ENCODE peak calls at places on chromosomes 4 and X, in four cellular contexts. M is HCT116, A is SK-N-SH, S is K562. L is an unnamed sample.

GRCh38 chrX:65723706-65724105 is 56.3 kb downstream of the MSN start:
- DNase-seq in S (no peak), A (no peak), M (no peak), L (no peak)

GRCh38 chrX:145825896-145826295 is 8.3 kb downstream of the SLITRK2 start:
- DNase-seq in S (peak; percentile 8), M (no peak), A (no peak), L (no peak)

GRCh38 chrX:85159644-85160043 is 83.9 kb downstream of the SATL1 start:
- DNase-seq in M (no peak), A (no peak), S (no peak), L (no peak)

GRCh38 chr4:7387925-7388324 is 46.8 kb downstream of the PSAPL1 start:
- DNase-seq in S (no peak), M (no peak), A (no peak), L (no peak)

GRCh38 chr4:121154103-121154515 is 10.0 kb downstream of the TNIP3 start:
- DNase-seq in A (no peak), S (no peak), M (no peak), L (no peak)

GRCh38 chr4:38243385-38244053 is 283.3 kb downstream of the PTTG2 start:
- DNase-seq in M (no peak), S (no peak), A (no peak), L (no peak)

GRCh38 chr4:163331629-163332360 is 601 bp downstream of the NPY1R start:
- DNase-seq in M (no peak), A (peak; percentile 36), S (no peak), L (no peak)

GRCh38 chr4:105715692-105716278 is 7.2 kb downstream of the GSTCD start:
- DNase-seq in S (peak; percentile 28), M (peak; percentile 13), A (peak; percentile 17), L (peak; percentile 28)

GRCh38 chr4:69936566-69936965 is 5.7 kb downstream of the CSN1S1 start:
- DNase-seq in A (no peak), S (no peak), M (no peak), L (no peak)

GRCh38 chr4:16532240-16532990 is 306.1 kb upstream of the TAPT1 start:
- DNase-seq in A (no peak), M (no peak), S (no peak), L (no peak)

GRCh38 chrX:7202206-7202605 is 54.3 kb upstream of the PUDP start:
- DNase-seq in S (no peak), A (no peak), M (no peak), L (no peak)

GRCh38 chr4:138972956-138973819 is 42.4 kb upstream of the NOCT start:
- DNase-seq in A (no peak), S (peak; percentile 8), M (no peak), L (no peak)

GRCh38 chr4:113499696-113500095 is 261.8 kb downstream of the CAMK2D start:
- DNase-seq in S (no peak), M (no peak), A (no peak), L (peak; percentile 35)

GRCh38 chr4:169246957-169247396 is 23.8 kb downstream of the SH3RF1 start:
- DNase-seq in A (no peak), M (no peak), S (no peak), L (no peak)

GRCh38 chrX:47226531-47227333 is 6.1 kb upstream of the USP11 start:
- DNase-seq in M (no peak), A (no peak), S (no peak), L (no peak)

GRCh38 chr4:1236103-1236641 is 12.8 kb downstream of the CTBP1 start:
- DNase-seq in M (no peak), S (no peak), A (no peak), L (no peak)

GRCh38 chr4:149914521-149915115 is 99.0 kb upstream of the IQCM start:
- DNase-seq in S (peak; percentile 57), A (peak; percentile 69), M (peak; percentile 52), L (peak; percentile 32)

GRCh38 chr4:99848576-99848975 is 31.9 kb downstream of the DAPP1 start:
- DNase-seq in S (no peak), A (no peak), M (no peak), L (no peak)

GRCh38 chr4:83238393-83238792 is 46.2 kb downstream of the COQ2 start:
- DNase-seq in A (no peak), S (peak; percentile 44), M (no peak), L (no peak)

DNA sequence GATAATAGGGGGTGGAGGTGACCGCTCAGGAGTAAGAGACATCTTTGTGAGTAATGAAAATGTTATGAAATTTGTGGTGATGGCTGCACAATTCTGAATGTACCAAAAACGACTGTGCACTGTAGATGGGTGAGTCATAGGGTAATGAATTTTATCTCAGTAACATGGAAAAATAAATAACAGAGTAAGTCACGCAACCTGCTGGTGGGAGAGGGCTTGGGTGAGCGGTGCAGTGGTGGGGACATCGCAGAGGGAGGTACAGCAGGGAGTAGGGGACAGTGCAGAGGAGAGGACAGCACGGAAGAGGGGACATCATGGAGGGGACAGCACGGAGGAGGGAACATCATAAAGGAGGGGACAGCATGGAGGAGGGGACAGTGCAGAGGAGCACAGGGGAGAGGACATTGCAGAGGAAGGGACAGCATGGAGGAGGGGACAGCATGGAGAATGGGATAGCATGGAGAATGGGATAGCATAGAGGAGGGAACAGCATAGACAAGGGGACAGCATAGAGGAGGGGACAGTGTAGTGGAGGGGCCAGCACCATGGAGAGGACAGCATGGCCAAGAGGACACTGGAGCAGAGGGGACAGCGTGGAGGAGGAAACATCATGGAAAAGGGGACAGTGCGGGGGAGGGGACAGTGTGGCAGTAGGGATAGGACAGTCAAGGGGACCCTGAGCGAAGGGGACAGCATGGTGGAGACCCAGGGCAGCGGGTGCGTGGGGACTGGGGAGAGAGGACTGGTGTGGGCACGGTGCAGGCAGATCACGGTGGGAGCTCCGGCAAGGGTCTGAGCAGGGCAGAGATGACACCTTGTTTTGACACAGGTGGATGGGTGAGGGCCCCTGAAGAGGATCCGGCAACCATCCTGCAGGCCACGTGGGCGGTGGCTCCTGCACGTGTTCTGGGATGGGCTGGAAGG is 68.5 kb upstream of the MXD4 start:
- DNase-seq in M (peak; percentile 40), S (no peak), A (no peak), L (no peak)
- TF ChIP-seq REST in M (no peak), S (no peak), A (no peak), L (no peak)

GRCh38 chrX:96693407-96693806 is 8.8 kb downstream of the DIAPH2 start:
- DNase-seq in A (no peak), M (no peak), S (no peak), L (no peak)

GRCh38 chrX:96692454-96692853 is 7.8 kb downstream of the DIAPH2 start:
- DNase-seq in A (no peak), M (no peak), S (no peak), L (no peak)

GRCh38 chrX:96688789-96689188 is 4.1 kb downstream of the DIAPH2 start:
- DNase-seq in A (no peak), M (no peak), S (no peak), L (no peak)

GRCh38 chrX:96692911-96693310 is 8.3 kb downstream of the DIAPH2 start:
- DNase-seq in A (no peak), S (no peak), M (no peak), L (no peak)

GRCh38 chrX:96689951-96690350 is 5.3 kb downstream of the DIAPH2 start:
- DNase-seq in M (no peak), S (no peak), A (no peak), L (no peak)
- TF ChIP-seq ELF1 in M (no peak), S (no peak), A (no peak), L (no peak)

GRCh38 chr4:115259651-115260050 is 146.2 kb upstream of the NDST4 start:
- DNase-seq in A (no peak), M (no peak), S (no peak), L (no peak)

GRCh38 chr4:115260195-115260594 is 146.8 kb upstream of the NDST4 start:
- DNase-seq in S (no peak), A (no peak), M (no peak), L (no peak)
- TF ChIP-seq REST in S (no peak), A (no peak), M (no peak), L (no peak)

DNA sequence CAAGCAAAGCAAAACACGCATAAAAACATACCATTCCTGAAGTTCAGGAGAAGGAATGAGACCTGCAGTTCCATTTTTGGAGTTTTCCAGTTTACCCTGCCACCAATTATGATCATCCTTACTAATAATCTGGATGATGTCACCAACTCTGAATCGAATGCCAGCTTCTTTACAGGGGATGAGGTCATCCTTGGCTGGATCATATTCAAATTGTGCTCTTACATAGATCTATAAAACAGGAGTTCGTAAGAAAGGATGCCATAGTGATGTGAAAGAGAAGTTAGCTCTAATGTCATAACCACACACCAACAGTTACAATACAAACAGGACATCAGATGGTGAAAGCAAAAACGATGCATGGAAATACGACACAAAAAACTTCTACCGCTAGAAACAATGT is 106.5 kb downstream of the NYX start:
- DNase-seq in S (no peak), A (no peak), M (no peak), L (no peak)
- TF ChIP-seq ELF1 in S (no peak), A (no peak), M (no peak), L (no peak)

DNA sequence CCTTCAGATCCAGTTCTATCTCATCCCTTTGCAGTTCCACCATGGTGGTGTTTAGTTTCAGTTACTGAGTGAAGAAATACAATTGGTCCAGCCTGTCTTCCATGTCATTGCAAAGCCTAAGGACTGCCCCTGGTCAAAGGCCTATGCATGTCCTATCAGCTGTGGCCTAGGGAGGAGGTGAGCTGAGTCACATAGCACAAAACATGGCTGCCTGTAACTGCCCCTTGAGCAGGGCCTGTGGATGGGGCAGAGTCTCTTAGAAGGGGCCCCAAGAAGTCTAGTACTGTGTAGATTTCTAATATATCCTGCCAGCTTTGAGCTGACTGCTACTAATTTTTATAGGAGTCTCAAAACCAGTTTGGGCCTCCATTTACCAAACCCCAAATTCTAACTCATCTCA is 296.7 kb downstream of the FBXW7 start:
- DNase-seq in S (no peak), M (no peak), A (no peak), L (no peak)
- TF ChIP-seq REST in S (no peak), M (no peak), A (no peak), L (no peak)

DNA sequence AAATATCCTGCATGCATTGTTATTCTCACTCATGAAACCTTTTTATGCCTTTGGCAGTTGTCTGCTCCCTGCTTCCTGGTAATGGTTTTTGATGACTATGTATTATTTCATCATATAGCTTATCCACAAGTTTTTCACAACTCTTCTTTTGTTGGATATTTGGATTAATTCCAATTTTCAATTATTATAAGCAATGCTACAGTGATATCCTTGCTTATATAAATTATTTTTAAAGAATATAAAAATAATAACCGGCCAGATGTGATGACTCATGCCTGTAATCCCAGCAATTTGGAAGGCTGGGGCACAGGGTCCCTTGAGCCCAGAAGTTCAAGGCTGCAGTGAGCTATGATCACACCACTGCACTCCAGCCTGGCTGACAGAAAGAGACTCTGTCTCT is 47.0 kb downstream of the ASIC5 start:
- DNase-seq in A (no peak), S (no peak), M (no peak), L (no peak)
- TF ChIP-seq ELF1 in A (no peak), S (no peak), M (no peak), L (no peak)

GRCh38 chrX:16712116-16712824 is at the start of gene CTPS2:
- DNase-seq in M (no peak), S (peak; percentile 80), A (peak; percentile 82), L (peak; percentile 39)
- TF ChIP-seq REST in M (no peak), S (no peak), A (no peak), L (no peak)